ENCODE peak calls at places on chromosomes 2 and 18, in eight cellular contexts. One of them, this sample, is unnamed.
A peak's percentile ranks its signal among the peaks of the same experiment; 100 is the strongest.

GRCh38 chr2:165348441-165348840 is 109.2 kb downstream of the SCN2A start:
- DNase-seq in fibroblast of pulmonary artery: no peak
- DNase-seq in Calu3: no peak
- DNase-seq in lower lobe of right lung: no peak
- DNase-seq in heart left ventricle: no peak
- DNase-seq in immature natural killer cell: no peak
- DNase-seq in HCEC 1CT: no peak
- DNase-seq in GM20000: no peak
- DNase-seq in this sample: no peak

GRCh38 chr2:88656690-88657089 is 29.4 kb upstream of the EIF2AK3 start:
- DNase-seq in Calu3: no peak
- DNase-seq in lower lobe of right lung: no peak
- DNase-seq in immature natural killer cell: no peak
- DNase-seq in GM20000: no peak
- DNase-seq in HCEC 1CT: no peak
- DNase-seq in heart left ventricle: no peak
- DNase-seq in fibroblast of pulmonary artery: peak; percentile 37
- DNase-seq in this sample: no peak

GRCh38 chr2:138922973-138923563 is 142.9 kb upstream of the NXPH2 start:
- DNase-seq in HCEC 1CT: peak; percentile 11
- DNase-seq in heart left ventricle: no peak
- DNase-seq in GM20000: no peak
- DNase-seq in immature natural killer cell: no peak
- DNase-seq in fibroblast of pulmonary artery: peak; percentile 47
- DNase-seq in Calu3: no peak
- DNase-seq in lower lobe of right lung: no peak
- DNase-seq in this sample: peak; percentile 54

GRCh38 chr2:18412980-18413793 is 147.3 kb downstream of the RDH14 start:
- DNase-seq in HCEC 1CT: peak; percentile 79
- DNase-seq in heart left ventricle: no peak
- DNase-seq in Calu3: no peak
- DNase-seq in immature natural killer cell: no peak
- DNase-seq in fibroblast of pulmonary artery: peak; percentile 39
- DNase-seq in GM20000: no peak
- DNase-seq in lower lobe of right lung: no peak
- DNase-seq in this sample: peak; percentile 50

GRCh38 chr2:190840572-190841172 is 39.9 kb upstream of the GLS start:
- DNase-seq in HCEC 1CT: no peak
- DNase-seq in immature natural killer cell: no peak
- DNase-seq in fibroblast of pulmonary artery: no peak
- DNase-seq in GM20000: no peak
- DNase-seq in Calu3: no peak
- DNase-seq in heart left ventricle: no peak
- DNase-seq in lower lobe of right lung: no peak
- DNase-seq in this sample: no peak

GRCh38 chr18:73880387-73880786 is 267.2 kb downstream of the FBXO15 start:
- DNase-seq in GM20000: no peak
- DNase-seq in HCEC 1CT: no peak
- DNase-seq in immature natural killer cell: no peak
- DNase-seq in Calu3: no peak
- DNase-seq in lower lobe of right lung: no peak
- DNase-seq in heart left ventricle: no peak
- DNase-seq in fibroblast of pulmonary artery: peak; percentile 39
- DNase-seq in this sample: no peak

GRCh38 chr2:15673919-15674636 is 82.4 kb downstream of the DDX1 start:
- DNase-seq in HCEC 1CT: no peak
- DNase-seq in immature natural killer cell: no peak
- DNase-seq in Calu3: peak; percentile 32
- DNase-seq in heart left ventricle: no peak
- DNase-seq in lower lobe of right lung: peak; percentile 60
- DNase-seq in GM20000: no peak
- DNase-seq in fibroblast of pulmonary artery: peak; percentile 69
- DNase-seq in this sample: peak; percentile 19

GRCh38 chr2:20391951-20392699 is 41.5 kb upstream of the PUM2 start:
- DNase-seq in HCEC 1CT: no peak
- DNase-seq in immature natural killer cell: no peak
- DNase-seq in heart left ventricle: no peak
- DNase-seq in GM20000: no peak
- DNase-seq in lower lobe of right lung: no peak
- DNase-seq in Calu3: peak; percentile 17
- DNase-seq in fibroblast of pulmonary artery: no peak
- DNase-seq in this sample: no peak

GRCh38 chr2:127429844-127430425 is 11.7 kb downstream of the PROC start:
- DNase-seq in immature natural killer cell: no peak
- DNase-seq in fibroblast of pulmonary artery: no peak
- DNase-seq in Calu3: no peak
- DNase-seq in HCEC 1CT: no peak
- DNase-seq in GM20000: no peak
- DNase-seq in heart left ventricle: no peak
- DNase-seq in lower lobe of right lung: no peak
- DNase-seq in this sample: no peak

GRCh38 chr18:78376036-78376435 is 603.6 kb upstream of the SALL3 start:
- DNase-seq in lower lobe of right lung: no peak
- DNase-seq in fibroblast of pulmonary artery: no peak
- DNase-seq in Calu3: no peak
- DNase-seq in heart left ventricle: no peak
- DNase-seq in GM20000: no peak
- DNase-seq in immature natural killer cell: no peak
- DNase-seq in HCEC 1CT: no peak
- DNase-seq in this sample: no peak

GRCh38 chr2:165469417-165469816 is at the start of gene CSRNP3:
- DNase-seq in fibroblast of pulmonary artery: peak; percentile 90
- DNase-seq in GM20000: no peak
- DNase-seq in HCEC 1CT: peak; percentile 83
- DNase-seq in Calu3: peak; percentile 66
- DNase-seq in lower lobe of right lung: no peak
- DNase-seq in heart left ventricle: no peak
- DNase-seq in immature natural killer cell: no peak
- DNase-seq in this sample: peak; percentile 90

GRCh38 chr2:42788-43187 is 3.5 kb downstream of the FAM110C start:
- DNase-seq in Calu3: peak; percentile 50
- DNase-seq in fibroblast of pulmonary artery: no peak
- DNase-seq in lower lobe of right lung: no peak
- DNase-seq in HCEC 1CT: no peak
- DNase-seq in immature natural killer cell: no peak
- DNase-seq in GM20000: no peak
- DNase-seq in heart left ventricle: no peak
- DNase-seq in this sample: no peak

GRCh38 chr18:9233771-9234440 is 97.3 kb downstream of the ANKRD12 start:
- DNase-seq in HCEC 1CT: no peak
- DNase-seq in fibroblast of pulmonary artery: no peak
- DNase-seq in heart left ventricle: no peak
- DNase-seq in immature natural killer cell: no peak
- DNase-seq in GM20000: no peak
- DNase-seq in lower lobe of right lung: no peak
- DNase-seq in Calu3: no peak
- DNase-seq in this sample: no peak

GRCh38 chr2:232325324-232326273 is 53.0 kb upstream of the ALPP start:
- DNase-seq in Calu3: peak; percentile 67
- DNase-seq in GM20000: no peak
- DNase-seq in immature natural killer cell: peak; percentile 62
- DNase-seq in heart left ventricle: peak; percentile 81
- DNase-seq in lower lobe of right lung: peak; percentile 75
- DNase-seq in fibroblast of pulmonary artery: peak; percentile 56
- DNase-seq in HCEC 1CT: no peak
- DNase-seq in this sample: no peak

GRCh38 chr2:43796206-43796605 is 22.4 kb downstream of the DYNC2LI1 start:
- DNase-seq in lower lobe of right lung: no peak
- DNase-seq in fibroblast of pulmonary artery: no peak
- DNase-seq in immature natural killer cell: no peak
- DNase-seq in heart left ventricle: no peak
- DNase-seq in Calu3: no peak
- DNase-seq in HCEC 1CT: no peak
- DNase-seq in GM20000: no peak
- DNase-seq in this sample: no peak

GRCh38 chr2:3280683-3281520 is 96.7 kb downstream of the EIPR1 start:
- DNase-seq in lower lobe of right lung: peak; percentile 36
- DNase-seq in HCEC 1CT: no peak
- DNase-seq in heart left ventricle: no peak
- DNase-seq in GM20000: no peak
- DNase-seq in fibroblast of pulmonary artery: no peak
- DNase-seq in Calu3: no peak
- DNase-seq in immature natural killer cell: no peak
- DNase-seq in this sample: no peak

GRCh38 chr2:212249451-212249850 is 289.2 kb downstream of the ERBB4 start:
- DNase-seq in HCEC 1CT: peak; percentile 34
- DNase-seq in Calu3: peak; percentile 7
- DNase-seq in lower lobe of right lung: no peak
- DNase-seq in immature natural killer cell: no peak
- DNase-seq in heart left ventricle: no peak
- DNase-seq in fibroblast of pulmonary artery: peak; percentile 48
- DNase-seq in GM20000: no peak
- DNase-seq in this sample: peak; percentile 38

GRCh38 chr2:203340791-203341487 is 12.7 kb downstream of the ABI2 start:
- DNase-seq in immature natural killer cell: no peak
- DNase-seq in heart left ventricle: no peak
- DNase-seq in lower lobe of right lung: no peak
- DNase-seq in fibroblast of pulmonary artery: peak; percentile 91
- DNase-seq in HCEC 1CT: peak; percentile 36
- DNase-seq in Calu3: peak; percentile 32
- DNase-seq in GM20000: no peak
- DNase-seq in this sample: peak; percentile 76

GRCh38 chr2:218033590-218034496 is 31.0 kb upstream of the TNS1 start:
- DNase-seq in heart left ventricle: peak; percentile 61
- DNase-seq in fibroblast of pulmonary artery: no peak
- DNase-seq in GM20000: peak; percentile 26
- DNase-seq in lower lobe of right lung: no peak
- DNase-seq in immature natural killer cell: no peak
- DNase-seq in Calu3: no peak
- DNase-seq in HCEC 1CT: no peak
- DNase-seq in this sample: no peak

GRCh38 chr2:84116132-84116531 is 342.9 kb downstream of the SUCLG1 start:
- DNase-seq in fibroblast of pulmonary artery: no peak
- DNase-seq in lower lobe of right lung: no peak
- DNase-seq in HCEC 1CT: no peak
- DNase-seq in GM20000: no peak
- DNase-seq in Calu3: no peak
- DNase-seq in immature natural killer cell: no peak
- DNase-seq in heart left ventricle: no peak
- DNase-seq in this sample: no peak

GRCh38 chr2:227642691-227643090 is 23.9 kb upstream of the SCYGR5 start:
- DNase-seq in immature natural killer cell: no peak
- DNase-seq in GM20000: no peak
- DNase-seq in lower lobe of right lung: no peak
- DNase-seq in heart left ventricle: no peak
- DNase-seq in fibroblast of pulmonary artery: peak; percentile 76
- DNase-seq in HCEC 1CT: no peak
- DNase-seq in Calu3: no peak
- DNase-seq in this sample: peak; percentile 8

GRCh38 chr2:177983183-177983788 is 89.3 kb downstream of the PDE11A start:
- DNase-seq in immature natural killer cell: no peak
- DNase-seq in heart left ventricle: no peak
- DNase-seq in lower lobe of right lung: no peak
- DNase-seq in HCEC 1CT: peak; percentile 55
- DNase-seq in Calu3: peak; percentile 43
- DNase-seq in fibroblast of pulmonary artery: peak; percentile 67
- DNase-seq in GM20000: peak; percentile 62
- DNase-seq in this sample: peak; percentile 66

This sample was measured in astrocyte of the spinal cord.